ENCODE peak calls at places on chromosomes 1 and 21, in four cellular contexts. C, L, D and W are unnamed samples.
A peak's percentile ranks its signal among the peaks of the same experiment; 100 is the strongest.

GRCh38 chr1:246012271-246012854 is 494.7 kb downstream of the SMYD3 start:
- DNase-seq in D (peak; percentile 11), L (no peak), C (no peak), W (no peak)

GRCh38 chr1:229828461-229828860 is 202.4 kb downstream of the URB2 start:
- DNase-seq in D (no peak), L (no peak), C (no peak), W (no peak)

GRCh38 chr1:161013591-161014513 is 7.1 kb downstream of the F11R start:
- DNase-seq in C (peak; percentile 49), D (peak; percentile 90), L (peak; percentile 91), W (peak; percentile 56)

GRCh38 chr1:65791396-65791795 is 1.3 kb upstream of the PDE4B start:
- DNase-seq in L (no peak), D (no peak), C (no peak), W (no peak)

GRCh38 chr1:224668991-224669390 is 52.9 kb downstream of the CNIH3 start:
- DNase-seq in C (no peak), L (no peak), D (no peak), W (peak; percentile 56)

GRCh38 chr1:66527688-66528087 is 6.3 kb upstream of the SGIP1 start:
- DNase-seq in L (no peak), D (no peak), C (no peak), W (no peak)

GRCh38 chr1:1847061-1847460 is 43.8 kb downstream of the GNB1 start:
- DNase-seq in C (no peak), D (no peak), L (no peak), W (no peak)

GRCh38 chr1:60431593-60431992 is 358.0 kb upstream of the C1orf87 start:
- DNase-seq in C (peak; percentile 17), L (no peak), D (no peak), W (no peak)

GRCh38 chr1:15618685-15619525 is 1.6 kb downstream of the DDI2 start:
- DNase-seq in C (no peak), D (no peak), L (no peak), W (no peak)

GRCh38 chr1:212858461-212859265 is 588 bp downstream of the FLVCR1 start:
- DNase-seq in L (peak; percentile 58), D (peak; percentile 42), C (no peak), W (no peak)

GRCh38 chr1:17350053-17350452 is 21.9 kb upstream of the PADI6 start:
- DNase-seq in D (no peak), C (no peak), L (no peak), W (no peak)

GRCh38 chr1:209493584-209493983 is 89.9 kb upstream of the CAMK1G start:
- DNase-seq in C (no peak), D (no peak), L (no peak), W (no peak)

GRCh38 chr1:230390371-230390770 is 35.8 kb downstream of the PGBD5 start:
- DNase-seq in D (no peak), C (no peak), L (no peak), W (no peak)

GRCh38 chr1:8463144-8463927 is 145.4 kb downstream of the SLC45A1 start:
- DNase-seq in D (no peak), C (no peak), L (no peak), W (no peak)

GRCh38 chr1:241881444-241881843 is 33.4 kb downstream of the EXO1 start:
- DNase-seq in L (no peak), D (no peak), C (no peak), W (no peak)

GRCh38 chr1:2631136-2632050 is 1.4 kb downstream of the MMEL1 start:
- DNase-seq in C (no peak), D (no peak), L (peak; percentile 84), W (no peak)

GRCh38 chr1:22315315-22316078 is 136.2 kb upstream of the ZBTB40 start:
- DNase-seq in L (no peak), D (no peak), C (no peak), W (no peak)

GRCh38 chr1:147636314-147636713 is 34.0 kb downstream of the ACP6 start:
- DNase-seq in D (no peak), C (no peak), L (no peak), W (no peak)

GRCh38 chr1:212566522-212567479 is 41.8 kb upstream of the ATF3 start:
- DNase-seq in L (peak; percentile 57), C (no peak), D (peak; percentile 84), W (no peak)

GRCh38 chr1:27990920-27991537 is 31.3 kb downstream of the XKR8 start:
- DNase-seq in L (no peak), D (no peak), C (no peak), W (no peak)

GRCh38 chr1:96313216-96313615 is 408.4 kb upstream of the PTBP2 start:
- DNase-seq in L (no peak), D (peak; percentile 5), C (no peak), W (no peak)

GRCh38 chr1:37697737-37698136 is 5.4 kb downstream of the CDCA8 start:
- DNase-seq in C (no peak), D (no peak), L (no peak), W (no peak)

GRCh38 chr1:37692834-37693175 is 489 bp downstream of the CDCA8 start:
- DNase-seq in C (no peak), D (no peak), L (no peak), W (no peak)

GRCh38 chr1:37697090-37697489 is 4.8 kb downstream of the CDCA8 start:
- DNase-seq in C (no peak), D (no peak), L (no peak), W (no peak)

GRCh38 chr1:37691497-37692077 is 729 bp upstream of the CDCA8 start:
- DNase-seq in L (no peak), D (peak; percentile 26), C (peak; percentile 18), W (peak; percentile 34)

GRCh38 chr1:37692078-37692833 is at the start of gene CDCA8:
- DNase-seq in D (peak; percentile 100), L (peak; percentile 99), C (peak; percentile 96), W (peak; percentile 97)
- H3K27ac ChIP-seq in D (peak within 1 kb of the TSS; percentile 79), L (peak within 1 kb of the TSS; percentile 87), C (peak within 1 kb of the TSS; percentile 88), W (peak within 1 kb of the TSS; percentile 95)

GRCh38 chr1:40708750-40709099 is 17.2 kb downstream of the NFYC start:
- DNase-seq in D (peak; percentile 96), L (no peak), C (no peak), W (no peak)

GRCh38 chr1:40711465-40712404 is 20.2 kb downstream of the NFYC start:
- DNase-seq in C (no peak), L (no peak), D (peak; percentile 84), W (no peak)

GRCh38 chr1:40709100-40709801 is 17.7 kb downstream of the NFYC start:
- DNase-seq in D (peak; percentile 93), C (peak; percentile 41), L (peak; percentile 59), W (peak; percentile 88)

GRCh38 chr1:40710581-40711315 is 19.2 kb downstream of the NFYC start:
- DNase-seq in D (peak; percentile 20), C (no peak), L (no peak), W (no peak)

DNA sequence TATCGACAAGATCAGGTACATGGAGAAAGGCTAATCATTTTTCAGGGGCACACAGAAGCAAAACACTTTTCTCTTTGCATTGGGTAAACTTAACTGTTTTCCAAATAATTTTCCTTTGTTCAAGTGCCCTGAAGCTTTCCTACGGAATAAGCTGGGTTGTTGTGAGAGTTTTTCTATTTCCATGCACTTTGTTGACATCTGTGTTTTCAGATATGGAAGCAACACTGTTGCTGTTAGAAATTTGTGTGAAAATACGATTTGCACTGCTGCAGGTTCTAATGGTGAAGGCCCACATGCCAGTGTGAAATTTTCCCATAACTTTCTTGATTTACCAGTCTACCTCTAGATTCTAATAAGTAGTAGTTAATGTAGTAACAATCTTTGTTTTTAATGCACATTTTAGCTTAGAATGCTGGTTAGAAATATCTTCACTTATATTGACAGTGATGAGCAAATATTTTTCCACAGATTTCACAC is 18.3 kb downstream of the NFYC start:
- DNase-seq in C (no peak), D (no peak), L (no peak), W (no peak)
- H3K27ac ChIP-seq in C (peak overlapping the region; percentile 68), D (no peak overlapping the region), L (peak overlapping the region; percentile 74), W (peak overlapping the region; percentile 82)

GRCh38 chr1:219322766-219323165 is 149.1 kb downstream of the LYPLAL1 start:
- DNase-seq in C (no peak), L (no peak), D (no peak), W (no peak)

GRCh38 chr1:219317762-219318353 is 144.2 kb downstream of the LYPLAL1 start:
- DNase-seq in L (no peak), C (no peak), D (no peak), W (no peak)

GRCh38 chr1:219323426-219323825 is 149.7 kb downstream of the LYPLAL1 start:
- DNase-seq in D (no peak), L (no peak), C (no peak), W (no peak)

GRCh38 chr1:219316066-219316465 is 142.4 kb downstream of the LYPLAL1 start:
- DNase-seq in D (no peak), C (no peak), L (no peak), W (no peak)

DNA sequence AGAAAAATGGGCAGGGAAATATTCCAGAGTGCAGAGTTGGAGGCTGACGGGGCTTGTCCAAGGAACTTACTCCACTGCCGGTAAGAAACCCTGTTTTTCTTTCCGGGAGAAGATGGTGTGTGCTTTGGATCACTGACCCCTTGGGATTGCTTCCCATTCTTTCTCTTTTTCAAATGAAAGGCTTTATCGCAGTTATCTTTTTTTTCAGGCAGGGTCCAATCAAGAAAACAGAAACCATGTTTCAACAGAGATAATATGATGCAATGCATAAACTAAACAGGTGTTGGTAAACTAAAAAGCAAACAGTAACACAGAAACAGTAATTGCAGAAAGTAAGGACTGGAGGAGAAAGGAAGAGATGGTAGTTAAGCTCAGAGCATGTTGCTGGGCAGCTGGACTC is 145.1 kb downstream of the LYPLAL1 start:
- DNase-seq in L (no peak), C (no peak), D (no peak), W (no peak)
- H3K27ac ChIP-seq in L (no peak overlapping the region), C (no peak overlapping the region), D (no peak overlapping the region), W (no peak overlapping the region)

DNA sequence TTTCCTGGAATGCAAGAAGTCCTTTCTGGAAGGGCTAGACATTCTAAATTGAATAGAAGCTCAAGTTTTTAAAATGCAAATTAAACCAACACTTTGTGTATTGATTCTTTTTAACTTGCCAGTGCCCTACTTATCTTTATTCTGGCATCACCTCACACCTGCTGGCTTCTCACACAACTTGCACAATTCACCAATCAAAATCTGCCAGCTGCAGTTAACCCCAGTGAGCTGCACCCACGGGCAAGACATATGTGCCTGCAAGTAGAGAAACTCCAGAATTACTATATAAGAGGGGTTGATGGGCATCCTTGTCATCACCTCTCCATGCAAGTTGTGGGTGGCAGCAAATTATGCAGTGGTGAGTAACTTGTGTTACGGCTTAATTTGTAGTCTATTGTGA is 11.7 kb upstream of the PLPPR4 start:
- DNase-seq in L (no peak), C (no peak), D (no peak), W (no peak)
- H3K27ac ChIP-seq in L (no peak overlapping the region), C (no peak overlapping the region), D (no peak overlapping the region), W (no peak overlapping the region)

DNA sequence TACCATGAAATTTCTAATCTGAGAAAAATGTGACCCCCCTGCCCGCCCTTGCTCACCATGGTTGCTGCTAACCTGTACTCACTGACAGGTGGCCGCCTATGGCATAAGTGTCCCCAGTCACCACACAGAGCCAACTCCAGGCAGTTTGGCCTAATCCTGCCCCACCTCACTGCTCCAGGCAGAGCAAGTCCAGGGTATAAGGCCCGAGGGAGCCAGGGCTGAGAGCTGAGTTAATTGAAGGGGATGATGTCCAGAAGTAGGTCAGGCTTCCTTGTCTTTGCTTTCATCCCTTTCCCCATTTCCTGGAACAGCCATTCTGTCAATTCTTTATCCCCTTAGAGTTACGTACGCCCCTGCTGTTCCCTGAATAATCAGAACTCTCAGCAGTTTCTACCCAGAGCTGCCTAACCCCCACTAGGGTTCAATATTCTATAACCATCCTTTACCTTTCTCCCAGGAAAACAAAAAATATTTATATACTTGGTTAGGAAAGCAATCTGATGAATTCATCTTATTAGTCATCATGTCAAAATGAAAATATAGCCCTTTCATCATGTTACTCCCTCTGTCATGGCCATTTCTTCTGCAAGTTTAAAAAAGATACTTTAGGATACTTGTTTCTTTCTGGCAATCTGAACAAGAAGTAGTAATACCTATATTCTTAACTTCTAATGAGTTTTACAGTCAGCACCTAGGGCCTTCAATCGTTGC is 29.4 kb upstream of the CD101 start:
- DNase-seq in C (no peak), L (no peak), D (peak; percentile 13), W (no peak)
- H3K27ac ChIP-seq in C (no peak overlapping the region), L (no peak overlapping the region), D (peak overlapping the region; percentile 48), W (no peak overlapping the region)

GRCh38 chr21:32347887-32348450 is 44.8 kb downstream of the URB1 start:
- DNase-seq in D (no peak), C (no peak), L (no peak), W (no peak)
- H3K27ac ChIP-seq in D (no peak overlapping the region), C (no peak overlapping the region), L (no peak overlapping the region), W (no peak overlapping the region)